ENCODE peak calls at places on chromosomes 13 and 19, in six cellular contexts. One of them, this sample, is unnamed.

GRCh38 chr19:11418518-11419506 is at the start of gene RGL3:
- DNase-seq in effector memory CD4-positive, alpha-beta T cell: no peak
- DNase-seq in brain microvascular endothelial cell: no peak
- DNase-seq in heart left ventricle: peak; percentile 63
- DNase-seq in IMR-90: no peak
- DNase-seq in colonic mucosa: peak; percentile 50
- DNase-seq in this sample: peak; percentile 56

GRCh38 chr19:47109541-47110375 is 3.8 kb downstream of the ZC3H4 start:
- DNase-seq in IMR-90: peak; percentile 49
- DNase-seq in colonic mucosa: peak; percentile 58
- DNase-seq in brain microvascular endothelial cell: peak; percentile 25
- DNase-seq in effector memory CD4-positive, alpha-beta T cell: no peak
- DNase-seq in heart left ventricle: no peak
- DNase-seq in this sample: no peak

GRCh38 chr19:39139305-39140194 is 14.0 kb downstream of the PAK4 start:
- DNase-seq in effector memory CD4-positive, alpha-beta T cell: no peak
- DNase-seq in IMR-90: no peak
- DNase-seq in colonic mucosa: no peak
- DNase-seq in heart left ventricle: no peak
- DNase-seq in brain microvascular endothelial cell: no peak
- DNase-seq in this sample: peak; percentile 47

GRCh38 chr13:82062772-82063171 is 1721.8 kb upstream of the SPRY2 start:
- DNase-seq in brain microvascular endothelial cell: no peak
- DNase-seq in effector memory CD4-positive, alpha-beta T cell: no peak
- DNase-seq in colonic mucosa: no peak
- DNase-seq in heart left ventricle: no peak
- DNase-seq in IMR-90: no peak
- DNase-seq in this sample: no peak

GRCh38 chr13:79791471-79792042 is 310.6 kb downstream of the NDFIP2 start:
- DNase-seq in effector memory CD4-positive, alpha-beta T cell: no peak
- DNase-seq in colonic mucosa: no peak
- DNase-seq in IMR-90: no peak
- DNase-seq in brain microvascular endothelial cell: no peak
- DNase-seq in heart left ventricle: no peak
- DNase-seq in this sample: no peak

GRCh38 chr13:41802684-41803554 is 158.0 kb downstream of the VWA8 start:
- DNase-seq in effector memory CD4-positive, alpha-beta T cell: no peak
- DNase-seq in IMR-90: peak; percentile 85
- DNase-seq in brain microvascular endothelial cell: peak; percentile 85
- DNase-seq in colonic mucosa: no peak
- DNase-seq in heart left ventricle: no peak
- DNase-seq in this sample: no peak

GRCh38 chr19:11111771-11112144 is 22.5 kb downstream of the LDLR start:
- DNase-seq in colonic mucosa: no peak
- DNase-seq in IMR-90: no peak
- DNase-seq in brain microvascular endothelial cell: no peak
- DNase-seq in heart left ventricle: no peak
- DNase-seq in effector memory CD4-positive, alpha-beta T cell: no peak
- DNase-seq in this sample: no peak

GRCh38 chr13:106981050-106981449 is 413.1 kb upstream of the ARGLU1 start:
- DNase-seq in IMR-90: no peak
- DNase-seq in colonic mucosa: no peak
- DNase-seq in heart left ventricle: no peak
- DNase-seq in brain microvascular endothelial cell: no peak
- DNase-seq in effector memory CD4-positive, alpha-beta T cell: no peak
- DNase-seq in this sample: no peak

GRCh38 chr13:66195238-66195637 is 1034.9 kb downstream of the PCDH9 start:
- DNase-seq in heart left ventricle: no peak
- DNase-seq in effector memory CD4-positive, alpha-beta T cell: no peak
- DNase-seq in IMR-90: no peak
- DNase-seq in colonic mucosa: no peak
- DNase-seq in brain microvascular endothelial cell: no peak
- DNase-seq in this sample: no peak

GRCh38 chr13:98740131-98740530 is 12.3 kb downstream of the SLC15A1 start:
- DNase-seq in effector memory CD4-positive, alpha-beta T cell: no peak
- DNase-seq in heart left ventricle: no peak
- DNase-seq in IMR-90: no peak
- DNase-seq in colonic mucosa: no peak
- DNase-seq in brain microvascular endothelial cell: no peak
- DNase-seq in this sample: no peak

GRCh38 chr13:22487932-22488331 is 692.8 kb upstream of the SGCG start:
- DNase-seq in effector memory CD4-positive, alpha-beta T cell: no peak
- DNase-seq in IMR-90: no peak
- DNase-seq in colonic mucosa: no peak
- DNase-seq in heart left ventricle: no peak
- DNase-seq in brain microvascular endothelial cell: no peak
- DNase-seq in this sample: no peak

GRCh38 chr19:29610213-29610573 is 4.1 kb downstream of the POP4 start:
- DNase-seq in effector memory CD4-positive, alpha-beta T cell: no peak
- DNase-seq in IMR-90: no peak
- DNase-seq in heart left ventricle: peak; percentile 33
- DNase-seq in colonic mucosa: no peak
- DNase-seq in brain microvascular endothelial cell: no peak
- DNase-seq in this sample: no peak

GRCh38 chr19:58563034-58563573 is 4.7 kb upstream of the UBE2M start:
- DNase-seq in brain microvascular endothelial cell: no peak
- DNase-seq in effector memory CD4-positive, alpha-beta T cell: no peak
- DNase-seq in colonic mucosa: peak; percentile 65
- DNase-seq in IMR-90: no peak
- DNase-seq in heart left ventricle: no peak
- DNase-seq in this sample: peak; percentile 59

GRCh38 chr13:27024062-27024461 is 147.5 kb downstream of the USP12 start:
- DNase-seq in colonic mucosa: no peak
- DNase-seq in effector memory CD4-positive, alpha-beta T cell: no peak
- DNase-seq in brain microvascular endothelial cell: no peak
- DNase-seq in IMR-90: no peak
- DNase-seq in heart left ventricle: no peak
- DNase-seq in this sample: no peak

GRCh38 chr19:46404039-46404883 is 9.1 kb downstream of the CCDC8 start:
- DNase-seq in heart left ventricle: peak; percentile 74
- DNase-seq in IMR-90: peak; percentile 31
- DNase-seq in colonic mucosa: peak; percentile 82
- DNase-seq in brain microvascular endothelial cell: no peak
- DNase-seq in effector memory CD4-positive, alpha-beta T cell: no peak
- DNase-seq in this sample: peak; percentile 74

GRCh38 chr19:27776020-27776419 is 1436.9 kb downstream of the UQCRFS1 start:
- DNase-seq in IMR-90: peak; percentile 31
- DNase-seq in effector memory CD4-positive, alpha-beta T cell: no peak
- DNase-seq in brain microvascular endothelial cell: peak; percentile 28
- DNase-seq in colonic mucosa: no peak
- DNase-seq in heart left ventricle: no peak
- DNase-seq in this sample: no peak

GRCh38 chr19:56707821-56708220 is 36.3 kb upstream of the ZNF835 start:
- DNase-seq in IMR-90: no peak
- DNase-seq in heart left ventricle: no peak
- DNase-seq in effector memory CD4-positive, alpha-beta T cell: no peak
- DNase-seq in colonic mucosa: no peak
- DNase-seq in brain microvascular endothelial cell: no peak
- DNase-seq in this sample: no peak

GRCh38 chr13:44158741-44159632 is 214.6 kb upstream of the SERP2 start:
- DNase-seq in effector memory CD4-positive, alpha-beta T cell: no peak
- DNase-seq in heart left ventricle: no peak
- DNase-seq in colonic mucosa: no peak
- DNase-seq in brain microvascular endothelial cell: no peak
- DNase-seq in IMR-90: no peak
- DNase-seq in this sample: no peak

GRCh38 chr13:44703371-44703770 is 127.2 kb upstream of the TSC22D1 start:
- DNase-seq in heart left ventricle: no peak
- DNase-seq in brain microvascular endothelial cell: peak; percentile 60
- DNase-seq in IMR-90: peak; percentile 87
- DNase-seq in effector memory CD4-positive, alpha-beta T cell: no peak
- DNase-seq in colonic mucosa: no peak
- DNase-seq in this sample: no peak

GRCh38 chr13:53204598-53204997 is 176.0 kb downstream of the OLFM4 start:
- DNase-seq in colonic mucosa: no peak
- DNase-seq in IMR-90: no peak
- DNase-seq in heart left ventricle: no peak
- DNase-seq in effector memory CD4-positive, alpha-beta T cell: no peak
- DNase-seq in brain microvascular endothelial cell: no peak
- DNase-seq in this sample: no peak

GRCh38 chr13:45385320-45385719 is 32.9 kb downstream of the SLC25A30 start:
- DNase-seq in heart left ventricle: no peak
- DNase-seq in colonic mucosa: no peak
- DNase-seq in brain microvascular endothelial cell: no peak
- DNase-seq in effector memory CD4-positive, alpha-beta T cell: no peak
- DNase-seq in IMR-90: no peak
- DNase-seq in this sample: no peak

GRCh38 chr13:97280478-97280877 is 58.3 kb downstream of the MBNL2 start:
- DNase-seq in effector memory CD4-positive, alpha-beta T cell: no peak
- DNase-seq in brain microvascular endothelial cell: no peak
- DNase-seq in IMR-90: no peak
- DNase-seq in heart left ventricle: no peak
- DNase-seq in colonic mucosa: no peak
- DNase-seq in this sample: no peak

GRCh38 chr19:58586131-58586765 is 13.1 kb upstream of the MZF1 start:
- DNase-seq in IMR-90: no peak
- DNase-seq in heart left ventricle: no peak
- DNase-seq in effector memory CD4-positive, alpha-beta T cell: no peak
- DNase-seq in colonic mucosa: no peak
- DNase-seq in brain microvascular endothelial cell: no peak
- DNase-seq in this sample: no peak

GRCh38 chr19:2807379-2808128 is 12.1 kb upstream of the ZNF554 start:
- DNase-seq in colonic mucosa: no peak
- DNase-seq in effector memory CD4-positive, alpha-beta T cell: no peak
- DNase-seq in IMR-90: no peak
- DNase-seq in heart left ventricle: peak; percentile 20
- DNase-seq in brain microvascular endothelial cell: no peak
- DNase-seq in this sample: no peak

GRCh38 chr13:97757807-97758206 is 195.7 kb upstream of the IPO5 start:
- DNase-seq in IMR-90: no peak
- DNase-seq in brain microvascular endothelial cell: peak; percentile 53
- DNase-seq in heart left ventricle: peak; percentile 51
- DNase-seq in colonic mucosa: no peak
- DNase-seq in effector memory CD4-positive, alpha-beta T cell: no peak
- DNase-seq in this sample: peak; percentile 14

GRCh38 chr13:49652691-49653305 is 24.5 kb downstream of the ARL11 start:
- DNase-seq in heart left ventricle: no peak
- DNase-seq in brain microvascular endothelial cell: no peak
- DNase-seq in IMR-90: peak; percentile 10
- DNase-seq in colonic mucosa: peak; percentile 44
- DNase-seq in effector memory CD4-positive, alpha-beta T cell: no peak
- DNase-seq in this sample: peak; percentile 22

GRCh38 chr13:48853381-48854102 is 122.2 kb upstream of the FNDC3A start:
- DNase-seq in IMR-90: peak; percentile 67
- DNase-seq in colonic mucosa: no peak
- DNase-seq in brain microvascular endothelial cell: peak; percentile 85
- DNase-seq in heart left ventricle: no peak
- DNase-seq in effector memory CD4-positive, alpha-beta T cell: no peak
- DNase-seq in this sample: no peak

DNA sequence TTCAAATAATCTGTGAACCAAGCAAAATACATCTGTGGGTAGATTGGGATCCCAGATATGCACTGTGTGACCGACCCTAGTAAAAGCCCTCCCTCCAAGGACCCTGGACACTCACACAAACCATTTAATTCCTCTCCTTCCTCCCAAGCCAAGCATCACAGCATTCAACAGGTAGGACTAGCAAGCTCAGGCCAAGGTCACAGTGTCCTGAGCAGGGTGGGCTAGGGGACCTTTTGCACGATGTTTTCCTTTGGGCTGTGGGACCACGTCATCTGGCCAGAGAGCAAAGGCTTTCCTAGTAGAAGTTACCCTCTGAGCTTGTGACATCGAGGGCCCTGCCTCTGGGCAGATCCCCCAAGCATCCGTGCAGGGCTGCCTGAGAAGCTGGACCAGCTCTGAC is 297.6 kb upstream of the ZNF507 start:
- DNase-seq in heart left ventricle: no peak
- DNase-seq in effector memory CD4-positive, alpha-beta T cell: no peak
- DNase-seq in IMR-90: no peak
- DNase-seq in brain microvascular endothelial cell: no peak
- DNase-seq in colonic mucosa: no peak
- DNase-seq in this sample: no peak
- H3K4me3 ChIP-seq in heart left ventricle: no peak overlapping the region
- H3K4me3 ChIP-seq in effector memory CD4-positive, alpha-beta T cell: no peak overlapping the region
- H3K4me3 ChIP-seq in IMR-90: no peak overlapping the region
- H3K4me3 ChIP-seq in brain microvascular endothelial cell: no peak overlapping the region
- H3K4me3 ChIP-seq in colonic mucosa: no peak overlapping the region
- H3K4me3 ChIP-seq in this sample: no peak overlapping the region

DNA sequence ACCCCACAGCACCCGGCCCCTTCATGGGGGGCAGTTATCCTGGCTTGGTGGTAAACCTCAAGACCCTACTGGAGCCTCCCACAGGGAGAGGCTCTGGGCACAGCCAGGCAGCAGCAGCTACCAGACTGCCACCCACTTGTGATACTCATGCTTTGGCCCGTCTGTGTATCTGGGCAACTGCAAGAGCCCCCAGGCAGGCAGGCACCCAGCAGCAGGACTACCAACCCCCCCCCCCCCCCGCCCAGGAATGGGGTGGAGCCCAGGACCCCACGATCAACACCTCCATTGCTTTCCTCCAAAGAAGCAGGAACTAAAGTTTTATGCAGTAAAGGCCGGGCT is 896 bp upstream of the LYL1 start:
- DNase-seq in brain microvascular endothelial cell: no peak
- DNase-seq in colonic mucosa: no peak
- DNase-seq in IMR-90: no peak
- DNase-seq in effector memory CD4-positive, alpha-beta T cell: no peak
- DNase-seq in heart left ventricle: peak; percentile 26
- DNase-seq in this sample: no peak
- H3K4me3 ChIP-seq in brain microvascular endothelial cell: no peak overlapping the region
- H3K4me3 ChIP-seq in colonic mucosa: no peak overlapping the region
- H3K4me3 ChIP-seq in IMR-90: no peak overlapping the region
- H3K4me3 ChIP-seq in effector memory CD4-positive, alpha-beta T cell: peak overlapping the region; percentile 63
- H3K4me3 ChIP-seq in heart left ventricle: no peak overlapping the region
- H3K4me3 ChIP-seq in this sample: no peak overlapping the region

GRCh38 chr19:17951151-17952040 is 15.5 kb upstream of the KCNN1 start:
- DNase-seq in IMR-90: no peak
- DNase-seq in brain microvascular endothelial cell: no peak
- DNase-seq in heart left ventricle: no peak
- DNase-seq in effector memory CD4-positive, alpha-beta T cell: no peak
- DNase-seq in colonic mucosa: no peak
- DNase-seq in this sample: no peak
- H3K4me3 ChIP-seq in IMR-90: no peak overlapping the region
- H3K4me3 ChIP-seq in brain microvascular endothelial cell: no peak overlapping the region
- H3K4me3 ChIP-seq in heart left ventricle: no peak overlapping the region
- H3K4me3 ChIP-seq in effector memory CD4-positive, alpha-beta T cell: peak overlapping the region; percentile 41
- H3K4me3 ChIP-seq in colonic mucosa: no peak overlapping the region
- H3K4me3 ChIP-seq in this sample: no peak overlapping the region

GRCh38 chr19:33512021-33512420 is 9.6 kb downstream of the PEPD start:
- DNase-seq in heart left ventricle: no peak
- DNase-seq in IMR-90: no peak
- DNase-seq in effector memory CD4-positive, alpha-beta T cell: no peak
- DNase-seq in brain microvascular endothelial cell: no peak
- DNase-seq in colonic mucosa: no peak
- DNase-seq in this sample: no peak

GRCh38 chr19:33511346-33511745 is 10.2 kb downstream of the PEPD start:
- DNase-seq in colonic mucosa: no peak
- DNase-seq in heart left ventricle: no peak
- DNase-seq in effector memory CD4-positive, alpha-beta T cell: no peak
- DNase-seq in IMR-90: no peak
- DNase-seq in brain microvascular endothelial cell: no peak
- DNase-seq in this sample: no peak

GRCh38 chr19:33514885-33515485 is 6.6 kb downstream of the PEPD start:
- DNase-seq in colonic mucosa: peak; percentile 30
- DNase-seq in IMR-90: peak; percentile 32
- DNase-seq in heart left ventricle: peak; percentile 55
- DNase-seq in effector memory CD4-positive, alpha-beta T cell: no peak
- DNase-seq in brain microvascular endothelial cell: peak; percentile 25
- DNase-seq in this sample: peak; percentile 8

GRCh38 chr19:33512580-33513137 is 8.9 kb downstream of the PEPD start:
- DNase-seq in brain microvascular endothelial cell: no peak
- DNase-seq in heart left ventricle: no peak
- DNase-seq in effector memory CD4-positive, alpha-beta T cell: no peak
- DNase-seq in colonic mucosa: no peak
- DNase-seq in IMR-90: no peak
- DNase-seq in this sample: no peak

GRCh38 chr19:33513424-33513823 is 8.2 kb downstream of the PEPD start:
- DNase-seq in IMR-90: no peak
- DNase-seq in colonic mucosa: no peak
- DNase-seq in heart left ventricle: peak; percentile 45
- DNase-seq in brain microvascular endothelial cell: no peak
- DNase-seq in effector memory CD4-positive, alpha-beta T cell: no peak
- DNase-seq in this sample: no peak
- H3K4me3 ChIP-seq in IMR-90: no peak overlapping the region
- H3K4me3 ChIP-seq in colonic mucosa: no peak overlapping the region
- H3K4me3 ChIP-seq in heart left ventricle: no peak overlapping the region
- H3K4me3 ChIP-seq in brain microvascular endothelial cell: no peak overlapping the region
- H3K4me3 ChIP-seq in effector memory CD4-positive, alpha-beta T cell: no peak overlapping the region
- H3K4me3 ChIP-seq in this sample: no peak overlapping the region

This sample was measured in body of pancreas.